ENCODE peak calls at places on chromosomes 4 and X, in six cellular contexts. M is CD8-positive, alpha-beta T cell; K is heart right ventricle; U is WTC11; G is mammary epithelial cell; J is PC-9. C is an unnamed sample.

GRCh38 chr4:100641326-100641725 is 123.5 kb upstream of the EMCN start:
- DNase-seq in M (no peak), K (no peak), U (no peak), G (no peak), J (no peak), C (no peak)

GRCh38 chrX:371907-372306 is 14.8 kb downstream of the PPP2R3B start:
- DNase-seq in M (no peak), K (no peak), U (no peak), G (no peak), J (no peak), C (no peak)

GRCh38 chr4:148216866-148217814 is 225.1 kb downstream of the NR3C2 start:
- DNase-seq in M (no peak), K (no peak), U (no peak), G (no peak), J (no peak), C (no peak)

GRCh38 chrX:142156567-142156966 is 48.5 kb downstream of the MAGEC2 start:
- DNase-seq in M (no peak), K (no peak), U (peak; percentile 13), G (no peak), J (no peak), C (no peak)

GRCh38 chrX:138492371-138492770 is 219.1 kb downstream of the FGF13 start:
- DNase-seq in M (no peak), K (no peak), U (no peak), G (no peak), J (no peak), C (no peak)

GRCh38 chrX:15882704-15883539 is 28.3 kb upstream of the AP1S2 start:
- DNase-seq in M (no peak), K (no peak), U (no peak), G (peak; percentile 60), J (peak; percentile 2), C (no peak)

GRCh38 chr4:77349796-77350195 is 192.8 kb downstream of the CCNG2 start:
- DNase-seq in M (no peak), K (no peak), U (no peak), G (peak; percentile 82), J (no peak), C (no peak)

GRCh38 chr4:145484240-145484846 is 2.7 kb downstream of the SMAD1 start:
- DNase-seq in M (no peak), K (no peak), U (no peak), G (no peak), J (no peak), C (no peak)

GRCh38 chrX:102651968-102652744 is 873 bp downstream of the GPRASP1 start:
- DNase-seq in M (peak; percentile 74), K (peak; percentile 43), U (peak; percentile 35), G (no peak), J (no peak), C (no peak)

GRCh38 chr4:2075987-2076907 is 17.1 kb downstream of the NAT8L start:
- DNase-seq in M (no peak), K (no peak), U (no peak), G (no peak), J (no peak), C (peak; percentile 58)

GRCh38 chr4:37225778-37226177 is 18.8 kb upstream of the NWD2 start:
- DNase-seq in M (no peak), K (no peak), U (no peak), G (no peak), J (no peak), C (no peak)

GRCh38 chr4:30386266-30386895 is 333.8 kb upstream of the PCDH7 start:
- DNase-seq in M (no peak), K (no peak), U (no peak), G (peak; percentile 19), J (no peak), C (no peak)

GRCh38 chr4:24853142-24853541 is 57.8 kb downstream of the SOD3 start:
- DNase-seq in M (no peak), K (no peak), U (no peak), G (no peak), J (no peak), C (no peak)

GRCh38 chrX:71492086-71493065 is 40.5 kb upstream of the OGT start:
- DNase-seq in M (peak; percentile 29), K (peak; percentile 24), U (no peak), G (peak; percentile 14), J (peak; percentile 25), C (peak; percentile 77)

GRCh38 chrX:19392703-19393102 is 49.0 kb downstream of the PDHA1 start:
- DNase-seq in M (no peak), K (no peak), U (no peak), G (no peak), J (no peak), C (no peak)

GRCh38 chr4:146494143-146494542 is 27.6 kb downstream of the SLC10A7 start:
- DNase-seq in M (no peak), K (no peak), U (no peak), G (no peak), J (no peak), C (no peak)

GRCh38 chrX:118271770-118272169 is 74.1 kb upstream of the WDR44 start:
- DNase-seq in M (no peak), K (no peak), U (no peak), G (no peak), J (no peak), C (no peak)

GRCh38 chr4:83677656-83678055 is 141.7 kb downstream of the GPAT3 start:
- DNase-seq in M (no peak), K (no peak), U (no peak), G (no peak), J (no peak), C (no peak)

GRCh38 chr4:3346146-3346545 is 53.3 kb downstream of the RGS12 start:
- DNase-seq in M (peak; percentile 40), K (peak; percentile 74), U (no peak), G (peak; percentile 66), J (peak; percentile 35), C (no peak)

GRCh38 chr4:168791376-168791775 is 218.7 kb downstream of the CBR4 start:
- DNase-seq in M (no peak), K (no peak), U (no peak), G (no peak), J (no peak), C (no peak)

GRCh38 chrX:110210417-110211139 is 107.3 kb downstream of the AMMECR1 start:
- DNase-seq in M (no peak), K (no peak), U (no peak), G (peak; percentile 84), J (peak; percentile 4), C (no peak)

GRCh38 chr4:108683479-108683878 is 33.1 kb downstream of the OSTC start:
- DNase-seq in M (no peak), K (no peak), U (no peak), G (peak; percentile 16), J (no peak), C (no peak)

GRCh38 chrX:119325456-119325855 is 73.7 kb upstream of the SLC25A43 start:
- DNase-seq in M (no peak), K (no peak), U (no peak), G (peak; percentile 54), J (peak; percentile 35), C (no peak)

GRCh38 chr4:3871881-3872833 is 106.0 kb downstream of the ADRA2C start:
- DNase-seq in M (no peak), K (no peak), U (peak; percentile 30), G (no peak), J (no peak), C (peak; percentile 60)

GRCh38 chrX:45907776-45908175 is 637.4 kb downstream of the ZNF674 start:
- DNase-seq in M (no peak), K (no peak), U (no peak), G (no peak), J (no peak), C (no peak)

GRCh38 chrX:39320165-39320564 is 518.9 kb downstream of the MID1IP1 start:
- DNase-seq in M (no peak), K (no peak), U (no peak), G (no peak), J (no peak), C (no peak)

GRCh38 chr4:6548201-6548881 is 26.6 kb upstream of the MAN2B2 start:
- DNase-seq in M (no peak), K (peak; percentile 43), U (peak; percentile 65), G (peak; percentile 37), J (peak; percentile 80), C (no peak)
- TF ChIP-seq CTCF in M (no peak), K (no peak), U (peak; percentile 26), G (peak; percentile 26), J (peak; percentile 65), C (no peak)

GRCh38 chr4:90093526-90093925 is 33.7 kb upstream of the CCSER1 start:
- DNase-seq in M (no peak), K (no peak), U (no peak), G (no peak), J (no peak), C (no peak)
- TF ChIP-seq CTCF in M (no peak), K (no peak), U (no peak), G (no peak), J (no peak), C (no peak)

DNA sequence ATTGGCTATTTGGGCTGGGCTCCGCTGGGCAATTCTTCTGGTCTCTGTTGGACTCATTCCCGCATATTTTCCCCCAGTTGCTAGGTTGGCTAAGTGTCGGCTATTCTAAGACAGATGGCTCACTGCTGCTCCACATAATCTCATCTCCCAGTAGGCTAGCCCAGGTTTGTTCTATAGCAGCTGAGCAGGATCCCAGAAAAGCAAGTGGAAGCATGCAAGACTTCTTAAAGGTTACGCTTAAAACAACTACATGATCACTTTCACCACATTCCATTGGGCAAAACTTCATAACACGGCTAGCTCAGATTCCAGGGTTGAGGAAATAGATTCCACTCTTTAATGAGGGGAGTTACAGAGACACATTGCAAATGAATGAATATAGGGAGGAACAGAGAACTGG is 12.9 kb upstream of the RAB33B start:
- DNase-seq in M (no peak), K (no peak), U (no peak), G (peak; percentile 67), J (no peak), C (no peak)
- TF ChIP-seq CTCF in M (no peak), K (no peak), U (no peak), G (no peak), J (no peak), C (no peak)

GRCh38 chrX:69618803-69619202 is 2.9 kb downstream of the EDA start:
- DNase-seq in M (no peak), K (peak; percentile 25), U (peak; percentile 8), G (no peak), J (no peak), C (no peak)
- TF ChIP-seq CTCF in M (no peak), K (peak; percentile 22), U (no peak), G (peak; percentile 41), J (peak; percentile 49), C (peak; percentile 46)

GRCh38 chr4:29079260-29079659 is 1640.9 kb upstream of the PCDH7 start:
- DNase-seq in M (no peak), K (no peak), U (no peak), G (no peak), J (no peak), C (no peak)
- TF ChIP-seq CTCF in M (no peak), K (no peak), U (no peak), G (no peak), J (no peak), C (no peak)

DNA sequence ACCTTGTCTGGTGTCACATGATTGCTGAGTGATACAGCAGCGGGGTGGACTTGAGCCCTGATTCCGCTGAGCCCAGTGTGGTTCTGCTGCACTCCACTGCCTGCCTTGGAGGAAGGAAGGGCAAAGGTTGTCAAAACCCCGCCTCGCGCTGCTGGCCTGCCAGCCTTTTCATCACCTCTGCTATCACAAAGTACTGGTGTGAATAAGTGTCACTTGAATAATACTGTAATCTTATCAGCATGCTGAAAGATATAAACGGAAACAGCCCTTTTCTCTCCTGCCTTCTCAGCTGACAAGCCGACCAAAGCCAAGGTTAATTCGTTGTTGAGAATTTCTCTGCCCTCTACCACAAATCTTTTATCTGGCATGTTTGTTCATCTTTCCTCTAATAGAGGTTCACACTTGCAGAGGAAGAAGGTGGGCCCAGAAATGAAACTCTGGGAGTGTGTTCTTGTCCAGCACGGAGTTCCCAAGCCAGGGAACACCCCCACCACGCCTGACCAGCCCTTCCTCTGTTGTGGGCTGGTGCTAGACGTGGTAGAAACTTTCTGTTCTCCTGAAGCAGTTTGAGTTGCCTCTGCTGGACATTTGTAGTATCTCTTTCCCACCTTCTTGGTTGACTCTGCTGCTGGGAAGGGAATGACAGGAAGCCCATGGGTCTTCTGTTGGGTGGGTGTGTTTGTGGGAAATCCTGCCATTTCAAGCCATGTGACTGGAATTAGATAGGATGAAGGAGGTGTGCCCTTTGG is 21.5 kb downstream of the FHDC1 start:
- DNase-seq in M (no peak), K (peak; percentile 42), U (no peak), G (no peak), J (no peak), C (peak; percentile 77)
- TF ChIP-seq CTCF in M (no peak), K (no peak), U (no peak), G (no peak), J (no peak), C (peak; percentile 31)